ENCODE peak calls at places on chromosomes 2 and 18, in ten cellular contexts. U is activated CD8-positive, alpha-beta memory T cell treated with anti-CD3 and anti-CD28 coated beads, Interleukin-2, amount 10 ng/mL, durations not matched to agents 7 days and 5 days; T is HFFc6; H is sigmoid colon; P is HFF-Myc; C is T-helper 1 cell; N is activated T-helper 1 cell treated with anti-CD3 and anti-CD28 coated beads, Interleukin-2, amount 50 U/mL, for 16 hours; M is Peyer's patch; I is caudate nucleus; K is A172. F is an unnamed sample.

GRCh38 chr2:35548171-35548570 is 807.4 kb upstream of the CRIM1 start:
- DNase-seq in H (no peak), T (peak; percentile 0), C (no peak), U (no peak), K (peak; percentile 27), P (no peak), M (no peak), I (no peak), N (no peak), F (no peak)

GRCh38 chr2:43178602-43179542 is 47.5 kb downstream of the ZFP36L2 start:
- DNase-seq in U (no peak), P (peak; percentile 60), T (peak; percentile 59), M (peak; percentile 78), H (peak; percentile 94), I (no peak), K (peak; percentile 85), N (no peak), C (no peak), F (no peak)

GRCh38 chr2:27212626-27213471 is 781 bp upstream of the SLC5A6 start:
- DNase-seq in C (peak; percentile 48), N (no peak), I (no peak), H (peak; percentile 35), P (no peak), U (peak; percentile 72), K (peak; percentile 26), M (no peak), T (peak; percentile 30), F (no peak)

GRCh38 chr2:79619442-79619841 is 106.6 kb downstream of the CTNNA2 start:
- DNase-seq in M (no peak), K (no peak), C (no peak), I (no peak), T (no peak), H (no peak), U (no peak), N (no peak), P (no peak), F (no peak)

GRCh38 chr2:122390406-122390805 is 635.0 kb downstream of the TSN start:
- DNase-seq in I (no peak), C (no peak), P (no peak), M (peak; percentile 59), K (no peak), U (no peak), H (no peak), T (no peak), N (no peak), F (peak; percentile 66)

GRCh38 chr18:79797518-79798345 is at the start of gene KCNG2:
- DNase-seq in C (no peak), U (no peak), T (no peak), I (no peak), P (no peak), H (peak; percentile 44), K (no peak), M (no peak), N (no peak), F (no peak)

GRCh38 chr2:161954103-161954502 is 119.9 kb downstream of the DPP4 start:
- DNase-seq in H (no peak), M (no peak), P (peak; percentile 35), C (peak; percentile 18), N (no peak), T (no peak), U (no peak), I (no peak), K (no peak), F (no peak)

GRCh38 chr2:235515364-235515742 is 21.5 kb downstream of the AGAP1 start:
- DNase-seq in U (no peak), M (no peak), K (no peak), N (no peak), T (no peak), P (no peak), I (no peak), C (no peak), H (no peak), F (no peak)

GRCh38 chr2:232927041-232927792 is 57.2 kb downstream of the SNORC start:
- DNase-seq in P (no peak), U (no peak), K (peak; percentile 21), M (no peak), N (no peak), H (no peak), I (no peak), T (no peak), C (no peak), F (no peak)

GRCh38 chr2:233807215-233807865 is 29.2 kb downstream of the MROH2A start:
- DNase-seq in C (no peak), K (no peak), T (no peak), H (peak; percentile 46), N (no peak), P (no peak), U (peak; percentile 31), I (no peak), M (peak; percentile 35), F (no peak)